ENCODE peak calls at places on chromosomes 13 and 19, in five cellular contexts. F is K562, L is GM12878, B is H1, P is HepG2. H is an unnamed sample.

GRCh38 chr13:40394304-40394983 is 272.0 kb downstream of the FOXO1 start:
- DNase-seq in L (no peak), P (no peak), F (no peak), B (no peak), H (no peak)

GRCh38 chr13:102039264-102039663 is 362.6 kb downstream of the FGF14 start:
- DNase-seq in L (no peak), B (no peak), P (no peak), F (no peak), H (no peak)

GRCh38 chr13:45807520-45808099 is 43.9 kb downstream of the SIAH3 start:
- DNase-seq in F (peak; percentile 15), P (peak; percentile 60), B (no peak), L (peak; percentile 8), H (peak; percentile 74)

GRCh38 chr19:49515767-49516166 is 3.3 kb downstream of the FCGRT start:
- DNase-seq in P (no peak), B (no peak), F (no peak), L (no peak), H (no peak)

GRCh38 chr13:43785166-43785680 is 1.5 kb downstream of the ENOX1 start:
- DNase-seq in P (no peak), L (no peak), F (no peak), B (no peak), H (peak; percentile 19)

GRCh38 chr19:16382775-16383543 is 58.3 kb downstream of the KLF2 start:
- DNase-seq in B (peak; percentile 61), F (peak; percentile 77), L (no peak), P (peak; percentile 36), H (peak; percentile 91)

GRCh38 chr13:67308004-67308772 is 78.1 kb upstream of the PCDH9 start:
- DNase-seq in L (no peak), P (no peak), B (no peak), F (no peak), H (no peak)

GRCh38 chr19:48290341-48290922 is 20.6 kb downstream of the ZNF114 start:
- DNase-seq in F (peak; percentile 61), L (no peak), P (no peak), B (peak; percentile 85), H (peak; percentile 90)

GRCh38 chr13:110185696-110186095 is 121.3 kb downstream of the COL4A1 start:
- DNase-seq in B (no peak), L (no peak), F (no peak), P (no peak), H (no peak)

GRCh38 chr13:25001807-25002206 is 94.1 kb upstream of the PABPC3 start:
- DNase-seq in P (no peak), B (no peak), F (no peak), L (no peak), H (no peak)

GRCh38 chr13:29436291-29436690 is 159.2 kb downstream of the SLC7A1 start:
- DNase-seq in L (no peak), F (no peak), B (no peak), P (no peak), H (no peak)

GRCh38 chr13:46672338-46673090 is 119.5 kb downstream of the LRCH1 start:
- DNase-seq in P (no peak), L (no peak), F (no peak), B (no peak), H (no peak)

GRCh38 chr13:59337070-59337469 is 826.7 kb downstream of the DIAPH3 start:
- DNase-seq in F (no peak), L (no peak), P (no peak), B (no peak), H (no peak)

GRCh38 chr19:3679581-3679980 is 20.7 kb downstream of the PIP5K1C start:
- DNase-seq in F (no peak), L (no peak), B (no peak), P (no peak), H (no peak)

GRCh38 chr19:40690699-40691420 is 409 bp upstream of the NUMBL start:
- DNase-seq in P (no peak), F (peak; percentile 96), B (peak; percentile 70), L (peak; percentile 53), H (peak; percentile 93)

GRCh38 chr19:48674216-48674809 is 1.5 kb upstream of the NTN5 start:
- DNase-seq in P (no peak), L (no peak), B (no peak), F (no peak), H (peak; percentile 45)

GRCh38 chr19:16200038-16200775 is 2.5 kb downstream of the AP1M1 start:
- DNase-seq in L (no peak), F (no peak), B (no peak), P (peak; percentile 95), H (peak; percentile 21)

GRCh38 chr19:52007436-52007804 is 591 bp downstream of the ZNF615 start:
- DNase-seq in L (no peak), F (no peak), P (no peak), B (no peak), H (peak; percentile 68)

GRCh38 chr13:80513196-80513595 is 172.3 kb upstream of the SPRY2 start:
- DNase-seq in F (no peak), B (no peak), P (no peak), L (no peak), H (no peak)

GRCh38 chr13:46553886-46554855 is 1.2 kb downstream of the LRCH1 start:
- DNase-seq in P (peak; percentile 86), F (peak; percentile 50), L (no peak), B (no peak), H (peak; percentile 78)

GRCh38 chr13:67466569-67466968 is 236.4 kb upstream of the PCDH9 start:
- DNase-seq in F (no peak), P (no peak), B (no peak), L (no peak), H (peak; percentile 7)

GRCh38 chr19:17718988-17719711 is at the start of gene MAP1S:
- DNase-seq in L (no peak), P (peak; percentile 45), B (peak; percentile 50), F (peak; percentile 88), H (peak; percentile 95)

GRCh38 chr13:72973234-72973633 is 85.6 kb upstream of the KLF5 start:
- DNase-seq in B (no peak), L (no peak), P (no peak), F (no peak), H (no peak)

GRCh38 chr13:60230593-60230992 is 66.9 kb upstream of the DIAPH3 start:
- DNase-seq in P (no peak), L (no peak), F (peak; percentile 12), B (no peak), H (no peak)

GRCh38 chr19:5557691-5558090 is 10.1 kb downstream of the TINCR start:
- DNase-seq in L (no peak), B (no peak), P (no peak), F (no peak), H (no peak)

GRCh38 chr13:90968510-90968909 is 379.0 kb upstream of the MIR17HG start:
- DNase-seq in P (peak; percentile 2), L (no peak), F (no peak), B (peak; percentile 23), H (peak; percentile 77)

GRCh38 chr19:15869109-15869555 is 28.7 kb downstream of the CYP4F2 start:
- DNase-seq in P (peak; percentile 60), L (no peak), B (no peak), F (peak; percentile 78), H (peak; percentile 46)

GRCh38 chr13:79626924-79627323 is 146.0 kb downstream of the NDFIP2 start:
- DNase-seq in P (no peak), B (no peak), F (no peak), L (no peak), H (no peak)

GRCh38 chr19:14383898-14384669 is 2.8 kb downstream of the ADGRE5 start:
- DNase-seq in F (peak; percentile 63), B (no peak), P (no peak), L (no peak), H (no peak)

GRCh38 chr19:44649578-44650145 is 6.0 kb downstream of the PVR start:
- DNase-seq in P (no peak), L (no peak), F (no peak), B (no peak), H (no peak)
- H3K4me1 ChIP-seq in P (peaks cover 13% of the 10 kb centered on the region), L (no peaks in the 10 kb centered on the region), F (peaks cover 14% of the 10 kb centered on the region), B (no peaks in the 10 kb centered on the region), H (peaks cover under 1% of the 10 kb centered on the region)

GRCh38 chr13:112729408-112729807 is 39.6 kb downstream of the ATP11A start:
- DNase-seq in B (no peak), L (no peak), P (no peak), F (no peak), H (no peak)
- H3K79me2 ChIP-seq in B (peaks cover 74% of the 10 kb centered on the region), L (peaks cover 10% of the 10 kb centered on the region), P (peaks cover 97% of the 10 kb centered on the region), F (peaks cover 54% of the 10 kb centered on the region), H (peaks cover 79% of the 10 kb centered on the region)

GRCh38 chr19:1133471-1133929 is 29.7 kb downstream of the GPX4 start:
- DNase-seq in B (no peak), F (peak; percentile 85), P (no peak), L (peak; percentile 79), H (peak; percentile 72)
- TF ChIP-seq CREB1 in B (no peak), F (no peak), P (no peak), L (peak; percentile 36), H (no peak)

DNA sequence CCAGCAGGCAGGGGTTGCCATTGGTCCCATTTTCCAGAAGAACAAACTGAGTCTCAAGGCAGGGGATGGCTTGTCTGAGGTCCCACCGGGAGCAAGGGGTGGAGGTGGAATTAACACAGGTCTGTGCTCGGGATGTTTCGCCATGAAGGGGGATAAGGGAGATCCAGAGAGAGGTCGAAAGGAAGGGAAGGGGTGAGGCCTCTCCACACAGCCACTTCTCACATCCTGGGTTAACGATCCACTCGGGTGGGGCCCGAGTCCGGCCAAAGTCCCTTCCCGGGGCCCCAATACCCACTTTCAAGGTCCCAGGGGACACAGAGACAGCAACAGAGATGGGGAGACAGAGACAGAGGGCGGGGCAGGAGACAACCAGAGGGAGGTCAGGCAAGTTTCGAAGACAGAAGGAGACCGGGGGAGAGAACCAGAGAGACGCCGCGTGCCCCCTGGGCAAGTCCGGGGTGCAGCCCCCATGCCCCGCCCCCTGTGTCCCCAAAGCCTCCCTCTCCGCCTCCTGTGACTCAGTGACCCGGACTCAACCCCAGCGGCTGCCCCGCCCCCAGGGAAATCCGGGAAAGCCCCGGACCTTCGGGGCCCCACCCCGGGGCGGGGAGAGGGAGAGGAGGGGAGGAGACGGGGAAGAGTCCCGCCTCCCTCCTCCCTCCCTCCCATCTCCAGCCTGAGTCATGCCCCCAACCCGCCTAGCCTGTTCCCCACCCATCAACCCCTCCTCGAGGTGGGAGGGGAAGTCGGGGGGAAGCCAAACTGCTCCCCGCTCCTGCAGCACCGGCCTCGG is 1.4 kb upstream of the BCL3 start:
- DNase-seq in F (peak; percentile 95), L (peak; percentile 59), P (peak; percentile 80), B (no peak), H (peak; percentile 91)
- H3K4me1 ChIP-seq in F (peaks cover 38% of the 10 kb centered on the region), L (peaks cover 25% of the 10 kb centered on the region), P (peaks cover 82% of the 10 kb centered on the region), B (no peaks in the 10 kb centered on the region), H (no peaks in the 10 kb centered on the region)

GRCh38 chr19:927707-928401 is 2.0 kb downstream of the ARID3A start:
- DNase-seq in L (no peak), F (no peak), P (no peak), B (no peak), H (peak; percentile 54)
- H3K79me2 ChIP-seq in L (peaks cover 60% of the 10 kb centered on the region), F (peaks cover 80% of the 10 kb centered on the region), P (peaks cover 65% of the 10 kb centered on the region), B (peaks cover 29% of the 10 kb centered on the region), H (peaks cover 43% of the 10 kb centered on the region)

DNA sequence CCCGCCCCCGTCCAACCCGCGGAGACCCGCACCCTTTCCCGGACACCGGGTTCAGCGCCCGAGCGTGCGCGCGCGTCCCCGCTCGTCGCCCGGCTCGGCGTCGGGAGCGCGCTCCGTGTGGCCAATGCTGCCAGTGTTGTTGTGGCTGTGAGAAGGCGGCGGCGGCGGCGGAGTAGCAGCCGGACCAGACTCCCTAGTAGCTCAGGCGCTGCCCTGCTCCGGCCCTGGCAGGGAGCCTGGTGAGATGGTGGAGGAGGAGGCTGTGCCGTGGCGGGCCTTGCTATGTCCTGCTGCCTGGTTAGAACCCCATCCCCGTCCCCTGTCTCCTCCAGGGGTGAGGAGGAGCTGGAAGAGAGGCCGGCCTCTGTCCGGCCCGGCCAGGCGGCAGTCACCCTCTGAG is 553.2 kb downstream of the TUBA3C start:
- DNase-seq in F (no peak), P (no peak), B (no peak), L (no peak), H (no peak)
- TF ChIP-seq CREB1 in F (no peak), P (no peak), B (no peak), L (no peak), H (no peak)

GRCh38 chr13:99376132-99376531 is 68.9 kb upstream of the GPR183 start:
- DNase-seq in P (no peak), B (no peak), L (no peak), F (no peak), H (no peak)
- H3K4me1 ChIP-seq in P (no peaks in the 10 kb centered on the region), B (peaks cover 4% of the 10 kb centered on the region), L (peaks cover 75% of the 10 kb centered on the region), F (peaks cover 4% of the 10 kb centered on the region), H (peaks cover 19% of the 10 kb centered on the region)

H was measured in GM23338.